ENCODE peak calls at places on chromosomes 3 and 15, in four cellular contexts. One of them, this sample, is unnamed.

GRCh38 chr3:151770941-151771340 is 37.2 kb downstream of the AADACL2 start:
- DNase-seq in uterus: no peak
- DNase-seq in tibial nerve: peak
- DNase-seq in stomach: peak
- DNase-seq in this sample: no peak

GRCh38 chr3:157752952-157753351 is 249.7 kb upstream of the VEPH1 start:
- DNase-seq in uterus: no peak
- DNase-seq in tibial nerve: no peak
- DNase-seq in stomach: no peak
- DNase-seq in this sample: no peak

GRCh38 chr3:87318609-87319008 is 42.2 kb upstream of the POU1F1 start:
- DNase-seq in uterus: no peak
- DNase-seq in tibial nerve: no peak
- DNase-seq in stomach: no peak
- DNase-seq in this sample: no peak

GRCh38 chr15:40104296-40104864 is 4.3 kb downstream of the BMF start:
- DNase-seq in uterus: no peak
- DNase-seq in tibial nerve: no peak
- DNase-seq in stomach: no peak
- DNase-seq in this sample: no peak

GRCh38 chr3:182738583-182739514 is 54.5 kb upstream of the ATP11B start:
- DNase-seq in uterus: no peak
- DNase-seq in tibial nerve: no peak
- DNase-seq in stomach: peak
- DNase-seq in this sample: no peak

GRCh38 chr15:81375461-81375860 is 1.4 kb upstream of the TMC3 start:
- DNase-seq in uterus: no peak
- DNase-seq in tibial nerve: no peak
- DNase-seq in stomach: no peak
- DNase-seq in this sample: no peak

GRCh38 chr3:46693038-46693896 is at the start of gene ALS2CL:
- DNase-seq in uterus: peak
- DNase-seq in tibial nerve: no peak
- DNase-seq in stomach: peak
- DNase-seq in this sample: peak

GRCh38 chr15:85897207-85897817 is 102.6 kb upstream of the KLHL25 start:
- DNase-seq in uterus: no peak
- DNase-seq in tibial nerve: no peak
- DNase-seq in stomach: no peak
- DNase-seq in this sample: no peak

GRCh38 chr3:5115506-5116162 is 6.5 kb upstream of the ARL8B start:
- DNase-seq in uterus: no peak
- DNase-seq in tibial nerve: no peak
- DNase-seq in stomach: no peak
- DNase-seq in this sample: no peak

GRCh38 chr3:180679178-180680096 is at the start of gene CCDC39:
- DNase-seq in uterus: peak
- DNase-seq in tibial nerve: no peak
- DNase-seq in stomach: peak
- DNase-seq in this sample: peak

GRCh38 chr3:155244206-155244605 is 49.3 kb downstream of the STRIT1 start:
- DNase-seq in uterus: no peak
- DNase-seq in tibial nerve: no peak
- DNase-seq in stomach: no peak
- DNase-seq in this sample: no peak

DNA sequence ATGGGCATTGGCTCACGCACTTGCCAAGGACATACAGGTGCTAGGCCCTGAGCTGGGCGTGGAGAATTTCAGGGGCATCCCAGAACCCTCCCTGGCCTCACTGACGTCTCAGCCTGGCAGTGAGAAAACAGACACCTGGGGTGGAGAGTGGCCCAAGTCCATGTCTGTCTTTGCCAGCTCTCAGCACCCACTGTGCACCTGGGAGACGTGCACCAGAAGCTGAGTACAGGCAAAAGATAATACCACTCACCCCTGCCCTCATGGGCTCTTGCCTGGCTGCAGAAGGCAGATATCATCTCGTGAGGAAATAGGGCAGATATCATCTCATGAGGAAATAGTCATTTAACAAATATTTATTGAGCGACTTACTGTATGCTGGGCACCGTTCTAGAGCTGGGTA is 8.0 kb downstream of the LOXL1 start:
- DNase-seq in uterus: no peak
- DNase-seq in tibial nerve: no peak
- DNase-seq in stomach: no peak
- DNase-seq in this sample: no peak
- TF ChIP-seq POLR2A in uterus: no peak
- TF ChIP-seq POLR2A in tibial nerve: no peak
- TF ChIP-seq POLR2A in stomach: no peak
- TF ChIP-seq POLR2A in this sample: no peak

DNA sequence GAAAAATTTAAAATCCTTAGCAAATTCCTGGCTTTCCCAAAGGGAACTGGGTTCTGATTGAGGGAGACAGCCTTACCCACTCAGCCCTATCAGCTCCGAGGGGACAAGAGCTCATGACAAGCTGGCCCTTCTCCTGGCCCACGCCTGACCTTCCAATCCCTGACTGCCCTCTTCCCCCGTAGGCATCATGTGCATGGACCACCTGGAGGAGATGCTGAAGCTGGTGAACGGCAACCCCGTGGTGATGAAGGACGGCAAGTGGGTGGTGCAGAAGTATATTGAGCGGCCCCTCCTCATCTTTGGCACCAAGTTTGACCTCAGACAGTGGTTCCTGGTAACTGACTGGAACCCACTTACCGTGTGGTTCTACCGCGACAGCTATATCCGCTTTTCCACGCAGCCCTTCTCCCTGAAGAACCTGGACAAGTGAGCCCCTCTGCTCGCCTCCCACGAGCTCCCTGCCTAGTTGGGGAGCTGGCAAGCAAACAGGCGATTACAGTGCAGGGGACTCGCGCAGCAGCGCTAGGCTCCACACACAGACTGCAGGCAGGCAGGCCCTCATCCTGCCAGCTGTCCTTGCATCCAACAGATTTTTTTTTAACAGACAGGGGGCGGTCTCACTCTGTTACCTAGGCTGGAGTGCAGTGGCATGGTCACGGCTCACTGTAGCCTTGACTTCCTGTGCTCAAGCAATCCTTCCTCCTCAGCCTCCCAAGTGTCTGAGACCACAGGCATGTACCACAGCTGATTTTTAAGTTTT is 16.8 kb downstream of the RPUSD3 start:
- DNase-seq in uterus: no peak
- DNase-seq in tibial nerve: no peak
- DNase-seq in stomach: no peak
- DNase-seq in this sample: no peak
- TF ChIP-seq POLR2A in uterus: no peak
- TF ChIP-seq POLR2A in tibial nerve: no peak
- TF ChIP-seq POLR2A in stomach: no peak
- TF ChIP-seq POLR2A in this sample: no peak

GRCh38 chr3:164221297-164221696 is 857.0 kb downstream of the SI start:
- DNase-seq in uterus: no peak
- DNase-seq in tibial nerve: no peak
- DNase-seq in stomach: no peak
- DNase-seq in this sample: no peak

GRCh38 chr3:164222200-164222599 is 856.1 kb downstream of the SI start:
- DNase-seq in uterus: no peak
- DNase-seq in tibial nerve: no peak
- DNase-seq in stomach: no peak
- DNase-seq in this sample: no peak
- TF ChIP-seq POLR2A in uterus: no peak
- TF ChIP-seq POLR2A in tibial nerve: no peak
- TF ChIP-seq POLR2A in stomach: no peak
- TF ChIP-seq POLR2A in this sample: no peak

DNA sequence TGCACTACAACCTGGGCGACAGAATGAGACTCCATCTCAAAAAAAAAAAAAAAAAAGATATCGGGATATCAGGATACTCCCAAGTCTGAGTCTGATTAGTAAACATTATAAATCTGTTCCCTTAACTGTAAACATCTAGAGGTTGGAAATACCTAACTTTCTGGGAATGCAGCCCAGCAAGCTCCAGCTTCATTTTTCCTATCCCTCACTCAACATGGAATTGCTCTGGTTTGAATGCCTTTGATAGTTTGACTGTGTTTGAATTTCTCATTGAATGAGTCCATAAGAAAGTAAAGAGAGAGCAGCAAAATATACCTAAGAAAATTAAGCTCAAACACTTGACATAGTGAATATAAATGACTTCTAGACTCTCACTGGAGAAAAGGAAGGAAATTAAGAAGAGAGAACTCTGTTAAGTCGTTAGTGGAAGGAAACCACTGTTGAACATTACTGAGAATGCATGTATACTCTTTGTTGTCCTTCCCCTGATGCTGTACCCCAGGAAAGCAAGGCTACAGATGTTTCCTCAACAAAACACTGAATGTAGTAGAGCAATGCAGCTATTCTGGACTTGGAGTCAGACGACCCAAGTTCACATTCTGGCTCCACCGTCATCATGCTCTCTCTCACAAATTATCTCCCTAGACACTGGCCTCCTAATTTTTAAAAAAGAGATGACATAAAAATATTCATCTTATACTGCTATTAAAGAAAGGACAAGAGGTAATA is 62.4 kb downstream of the CD200 start:
- DNase-seq in uterus: no peak
- DNase-seq in tibial nerve: no peak
- DNase-seq in stomach: no peak
- DNase-seq in this sample: no peak
- TF ChIP-seq POLR2A in uterus: no peak
- TF ChIP-seq POLR2A in tibial nerve: no peak
- TF ChIP-seq POLR2A in stomach: no peak
- TF ChIP-seq POLR2A in this sample: no peak

GRCh38 chr3:45582407-45582806 is 12.1 kb upstream of the LIMD1 start:
- DNase-seq in uterus: no peak
- DNase-seq in tibial nerve: no peak
- DNase-seq in stomach: no peak
- DNase-seq in this sample: no peak
- TF ChIP-seq POLR2A in uterus: no peak
- TF ChIP-seq POLR2A in tibial nerve: no peak
- TF ChIP-seq POLR2A in stomach: no peak
- TF ChIP-seq POLR2A in this sample: no peak

DNA sequence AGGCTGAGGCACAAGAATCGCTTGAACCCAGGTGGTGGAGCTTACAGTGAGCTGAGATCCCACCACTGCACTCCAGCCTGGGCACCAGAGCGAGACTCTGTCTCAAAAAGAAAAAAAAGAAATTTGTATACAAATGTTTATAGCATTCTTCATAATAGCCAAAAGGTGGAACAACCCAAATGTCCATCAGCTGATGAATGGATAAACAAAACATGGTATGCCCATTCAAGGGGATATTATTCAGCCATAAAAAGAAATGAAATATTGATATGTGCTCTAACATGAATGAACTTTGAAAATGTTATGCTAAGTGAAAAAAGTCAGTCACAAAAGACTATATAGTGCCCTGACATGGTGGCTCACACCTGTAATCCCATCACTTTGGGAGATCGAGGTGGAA is 11.4 kb downstream of the LHFPL4 start:
- DNase-seq in uterus: no peak
- DNase-seq in tibial nerve: no peak
- DNase-seq in stomach: no peak
- DNase-seq in this sample: no peak
- TF ChIP-seq POLR2A in uterus: no peak
- TF ChIP-seq POLR2A in tibial nerve: no peak
- TF ChIP-seq POLR2A in stomach: no peak
- TF ChIP-seq POLR2A in this sample: no peak